ENCODE peak calls at places on chromosomes 7 and 10, in nine cellular contexts. W is IMR-90, Z is fibroblast of villous mesenchyme, H is tibial nerve, B is fibroblast of the aortic adventitia, K is AG04450, L is cardiac fibroblast, I is T follicular helper cell, N is naive B cell. G is an unnamed sample.

GRCh38 chr7:92133133-92133736 is 1.0 kb downstream of the CYP51A1 start:
- DNase-seq in W (no peak), Z (peak; percentile 30), H (no peak), B (peak; percentile 15), K (no peak), L (peak; percentile 15), I (no peak), N (no peak), G (no peak)

GRCh38 chr10:55500931-55501559 is 700.0 kb upstream of the PCDH15 start:
- DNase-seq in W (no peak), Z (no peak), H (no peak), B (no peak), K (no peak), L (peak; percentile 13), I (no peak), N (no peak), G (no peak)

GRCh38 chr7:138907438-138907837 is 73.8 kb downstream of the KIAA1549 start:
- DNase-seq in W (no peak), Z (no peak), H (no peak), B (no peak), K (no peak), L (no peak), I (no peak), N (no peak), G (no peak)

GRCh38 chr10:71483135-71483534 is 86.4 kb downstream of the CDH23 start:
- DNase-seq in W (no peak), Z (no peak), H (no peak), B (no peak), K (no peak), L (no peak), I (no peak), N (no peak), G (no peak)

GRCh38 chr10:26517141-26517890 is 79.2 kb downstream of the APBB1IP start:
- DNase-seq in W (peak; percentile 18), Z (no peak), H (no peak), B (no peak), K (no peak), L (no peak), I (no peak), N (no peak), G (no peak)

GRCh38 chr10:13062813-13063212 is 37.1 kb upstream of the OPTN start:
- DNase-seq in W (no peak), Z (no peak), H (no peak), B (no peak), K (no peak), L (no peak), I (no peak), N (no peak), G (no peak)

GRCh38 chr7:97499204-97499603 is 232.7 kb upstream of the TAC1 start:
- DNase-seq in W (no peak), Z (peak; percentile 5), H (no peak), B (peak; percentile 2), K (no peak), L (peak; percentile 19), I (no peak), N (no peak), G (no peak)

GRCh38 chr7:12229046-12229445 is 18.0 kb downstream of the TMEM106B start:
- DNase-seq in W (peak; percentile 36), Z (peak; percentile 57), H (no peak), B (peak; percentile 42), K (no peak), L (peak; percentile 8), I (no peak), N (no peak), G (no peak)

GRCh38 chr7:16484453-16485158 is 19.1 kb upstream of the SOSTDC1 start:
- DNase-seq in W (peak; percentile 82), Z (peak; percentile 17), H (no peak), B (peak; percentile 23), K (peak; percentile 29), L (peak; percentile 58), I (no peak), N (no peak), G (no peak)

GRCh38 chr10:34717429-34717828 is 97.7 kb downstream of the PARD3 start:
- DNase-seq in W (no peak), Z (no peak), H (no peak), B (no peak), K (no peak), L (no peak), I (no peak), N (no peak), G (no peak)

GRCh38 chr10:97422921-97423420 is 3.0 kb upstream of the PGAM1 start:
- DNase-seq in W (peak; percentile 88), Z (peak; percentile 38), H (no peak), B (peak; percentile 61), K (no peak), L (peak; percentile 52), I (no peak), N (no peak), G (no peak)

GRCh38 chr10:69104994-69105790 is 17.3 kb downstream of the SRGN start:
- DNase-seq in W (no peak), Z (no peak), H (no peak), B (no peak), K (no peak), L (no peak), I (no peak), N (no peak), G (no peak)

GRCh38 chr10:44385726-44386438 is 985 bp upstream of the CXCL12 start:
- DNase-seq in W (no peak), Z (no peak), H (peak; percentile 27), B (no peak), K (no peak), L (no peak), I (no peak), N (no peak), G (no peak)

GRCh38 chr7:25398418-25398817 is 170.1 kb upstream of the NPVF start:
- DNase-seq in W (no peak), Z (no peak), H (no peak), B (no peak), K (no peak), L (no peak), I (no peak), N (no peak), G (no peak)

GRCh38 chr10:73239908-73240307 is 7.1 kb downstream of the DNAJC9 start:
- DNase-seq in W (no peak), Z (no peak), H (no peak), B (no peak), K (no peak), L (no peak), I (no peak), N (no peak), G (no peak)

GRCh38 chr10:49512121-49512809 is 26.7 kb downstream of the ERCC6 start:
- DNase-seq in W (peak; percentile 43), Z (peak; percentile 45), H (no peak), B (peak; percentile 46), K (no peak), L (peak; percentile 62), I (no peak), N (peak; percentile 11), G (no peak)

GRCh38 chr10:133196221-133196920 is 33.6 kb upstream of the UTF1 start:
- DNase-seq in W (no peak), Z (no peak), H (no peak), B (no peak), K (no peak), L (peak; percentile 7), I (no peak), N (no peak), G (no peak)

GRCh38 chr7:43113622-43114450 is 1.4 kb downstream of the HECW1 start:
- DNase-seq in W (no peak), Z (no peak), H (no peak), B (peak; percentile 9), K (no peak), L (no peak), I (no peak), N (no peak), G (no peak)

GRCh38 chr7:2242541-2243482 is 786 bp downstream of the NUDT1 start:
- DNase-seq in W (peak; percentile 20), Z (peak; percentile 37), H (no peak), B (peak; percentile 10), K (no peak), L (no peak), I (no peak), N (no peak), G (no peak)

GRCh38 chr7:138886501-138886917 is 88.5 kb upstream of the ATP6V0A4 start:
- DNase-seq in W (peak; percentile 73), Z (peak; percentile 78), H (no peak), B (peak; percentile 87), K (peak; percentile 38), L (peak; percentile 83), I (peak; percentile 4), N (peak; percentile 50), G (no peak)

GRCh38 chr7:108459922-108460551 is 3.8 kb upstream of the NRCAM start:
- DNase-seq in W (no peak), Z (peak; percentile 18), H (no peak), B (peak; percentile 56), K (no peak), L (peak; percentile 63), I (no peak), N (no peak), G (no peak)

GRCh38 chr10:24989867-24990266 is 26.1 kb downstream of the ENKUR start:
- DNase-seq in W (peak; percentile 23), Z (no peak), H (no peak), B (peak; percentile 46), K (no peak), L (peak; percentile 46), I (no peak), N (no peak), G (no peak)

GRCh38 chr10:19412531-19412930 is 363.9 kb downstream of the MALRD1 start:
- DNase-seq in W (peak; percentile 45), Z (peak; percentile 51), H (no peak), B (peak; percentile 31), K (peak; percentile 10), L (peak; percentile 50), I (no peak), N (no peak), G (no peak)

GRCh38 chr7:78530351-78530750 is 731.8 kb downstream of the PHTF2 start:
- DNase-seq in W (peak; percentile 83), Z (peak; percentile 3), H (no peak), B (peak; percentile 23), K (peak; percentile 15), L (peak; percentile 8), I (no peak), N (no peak), G (no peak)

GRCh38 chr10:33927347-33927746 is 592.9 kb upstream of the NRP1 start:
- DNase-seq in W (no peak), Z (no peak), H (no peak), B (no peak), K (no peak), L (peak; percentile 38), I (no peak), N (no peak), G (no peak)

GRCh38 chr10:90288403-90288933 is 569.4 kb downstream of the HTR7 start:
- DNase-seq in W (peak; percentile 61), Z (peak; percentile 69), H (no peak), B (peak; percentile 67), K (peak; percentile 30), L (peak; percentile 71), I (no peak), N (no peak), G (no peak)

GRCh38 chr7:108722561-108722960 is 152.9 kb downstream of the DNAJB9 start:
- DNase-seq in W (no peak), Z (no peak), H (no peak), B (no peak), K (no peak), L (no peak), I (no peak), N (no peak), G (no peak)

GRCh38 chr10:114379631-114380041 is 24.7 kb downstream of the AFAP1L2 start:
- DNase-seq in W (no peak), Z (peak; percentile 99), H (no peak), B (no peak), K (no peak), L (no peak), I (no peak), N (no peak), G (no peak)

GRCh38 chr10:50554995-50555568 is 68.7 kb downstream of the SGMS1 start:
- DNase-seq in W (peak; percentile 67), Z (peak; percentile 64), H (no peak), B (peak; percentile 89), K (no peak), L (peak; percentile 85), I (no peak), N (no peak), G (no peak)

GRCh38 chr10:16843252-16843870 is 26.1 kb upstream of the RSU1 start:
- DNase-seq in W (peak; percentile 82), Z (peak; percentile 82), H (no peak), B (peak; percentile 93), K (peak; percentile 52), L (peak; percentile 90), I (no peak), N (peak; percentile 44), G (no peak)

GRCh38 chr7:43108255-43109011 is 4.0 kb upstream of the HECW1 start:
- DNase-seq in W (peak; percentile 39), Z (peak; percentile 59), H (peak; percentile 42), B (peak; percentile 55), K (no peak), L (peak; percentile 69), I (no peak), N (peak; percentile 9), G (peak; percentile 68)